ENCODE peak calls at places on chromosomes 7 and 10, in six cellular contexts. K is neuronal stem cell, L is H1, M is trophoblast cell, N is H9, G is IMR-90. H is an unnamed sample. For H3K4me1, the result is how much of the 10 kb centered on the place peaks cover.

GRCh38 chr10:26436848-26437247 is 1.3 kb upstream of the APBB1IP start:
- DNase-seq in K (no peak), L (no peak), M (no peak), N (no peak), G (no peak), H (no peak)

GRCh38 chr7:148058753-148059152 is 531.8 kb upstream of the C7orf33 start:
- DNase-seq in K (no peak), L (peak), M (no peak), N (no peak), G (no peak), H (no peak)

GRCh38 chr7:29748286-29749099 is 57.8 kb upstream of the WIPF3 start:
- DNase-seq in K (no peak), L (no peak), M (peak), N (no peak), G (peak), H (peak)

GRCh38 chr7:50321678-50322077 is 17.2 kb downstream of the IKZF1 start:
- DNase-seq in K (no peak), L (no peak), M (no peak), N (no peak), G (no peak), H (no peak)

GRCh38 chr7:99195867-99196266 is 12.0 kb downstream of the KPNA7 start:
- DNase-seq in K (no peak), L (no peak), M (no peak), N (no peak), G (no peak), H (no peak)

GRCh38 chr7:101947899-101948298 is 130.5 kb downstream of the CUX1 start:
- DNase-seq in K (no peak), L (no peak), M (no peak), N (no peak), G (no peak), H (peak)

GRCh38 chr7:110283056-110283455 is 807.9 kb upstream of the LRRN3 start:
- DNase-seq in K (no peak), L (no peak), M (no peak), N (no peak), G (no peak), H (no peak)

GRCh38 chr10:22599048-22599561 is 115.3 kb downstream of the PIP4K2A start:
- DNase-seq in K (no peak), L (no peak), M (peak), N (no peak), G (peak), H (peak)

GRCh38 chr10:60399343-60399742 is 9.7 kb upstream of the ANK3 start:
- DNase-seq in K (no peak), L (no peak), M (no peak), N (no peak), G (no peak), H (no peak)

GRCh38 chr7:110264288-110264687 is 826.6 kb upstream of the LRRN3 start:
- DNase-seq in K (no peak), L (no peak), M (no peak), N (no peak), G (no peak), H (no peak)

GRCh38 chr10:66639351-66639750 is 286.5 kb upstream of the LRRTM3 start:
- DNase-seq in K (no peak), L (no peak), M (no peak), N (no peak), G (peak), H (no peak)

GRCh38 chr10:97302088-97302791 is 9.8 kb upstream of the ARHGAP19 start:
- DNase-seq in K (no peak), L (no peak), M (no peak), N (no peak), G (no peak), H (no peak)

GRCh38 chr10:22229756-22230330 is 12.0 kb upstream of the EBLN1 start:
- DNase-seq in K (no peak), L (no peak), M (peak), N (no peak), G (no peak), H (peak)

GRCh38 chr7:29893351-29894005 is 87.2 kb downstream of the WIPF3 start:
- DNase-seq in K (no peak), L (no peak), M (no peak), N (no peak), G (no peak), H (no peak)

GRCh38 chr7:151795168-151795754 is 81.7 kb downstream of the PRKAG2 start:
- DNase-seq in K (no peak), L (no peak), M (peak), N (no peak), G (no peak), H (no peak)

GRCh38 chr7:24227603-24228359 is 56.2 kb upstream of the NPY start:
- DNase-seq in K (no peak), L (no peak), M (no peak), N (no peak), G (no peak), H (no peak)

GRCh38 chr7:33059635-33060034 is 2.9 kb downstream of the NT5C3A start:
- DNase-seq in K (no peak), L (no peak), M (no peak), N (no peak), G (no peak), H (no peak)
- H3K4me1 ChIP-seq in K (under half), L (under half), M (under half), N (under half), G (under half), H (under half)

GRCh38 chr7:131578602-131579001 is 22.2 kb upstream of the PODXL start:
- DNase-seq in K (no peak), L (no peak), M (no peak), N (no peak), G (no peak), H (no peak)

GRCh38 chr7:131586259-131586658 is 29.8 kb upstream of the PODXL start:
- DNase-seq in K (no peak), L (no peak), M (peak), N (no peak), G (no peak), H (no peak)

GRCh38 chr7:131586759-131587158 is 30.3 kb upstream of the PODXL start:
- DNase-seq in K (no peak), L (no peak), M (no peak), N (no peak), G (no peak), H (no peak)

GRCh38 chr7:131583430-131583829 is 27.0 kb upstream of the PODXL start:
- DNase-seq in K (no peak), L (no peak), M (no peak), N (no peak), G (no peak), H (no peak)

DNA sequence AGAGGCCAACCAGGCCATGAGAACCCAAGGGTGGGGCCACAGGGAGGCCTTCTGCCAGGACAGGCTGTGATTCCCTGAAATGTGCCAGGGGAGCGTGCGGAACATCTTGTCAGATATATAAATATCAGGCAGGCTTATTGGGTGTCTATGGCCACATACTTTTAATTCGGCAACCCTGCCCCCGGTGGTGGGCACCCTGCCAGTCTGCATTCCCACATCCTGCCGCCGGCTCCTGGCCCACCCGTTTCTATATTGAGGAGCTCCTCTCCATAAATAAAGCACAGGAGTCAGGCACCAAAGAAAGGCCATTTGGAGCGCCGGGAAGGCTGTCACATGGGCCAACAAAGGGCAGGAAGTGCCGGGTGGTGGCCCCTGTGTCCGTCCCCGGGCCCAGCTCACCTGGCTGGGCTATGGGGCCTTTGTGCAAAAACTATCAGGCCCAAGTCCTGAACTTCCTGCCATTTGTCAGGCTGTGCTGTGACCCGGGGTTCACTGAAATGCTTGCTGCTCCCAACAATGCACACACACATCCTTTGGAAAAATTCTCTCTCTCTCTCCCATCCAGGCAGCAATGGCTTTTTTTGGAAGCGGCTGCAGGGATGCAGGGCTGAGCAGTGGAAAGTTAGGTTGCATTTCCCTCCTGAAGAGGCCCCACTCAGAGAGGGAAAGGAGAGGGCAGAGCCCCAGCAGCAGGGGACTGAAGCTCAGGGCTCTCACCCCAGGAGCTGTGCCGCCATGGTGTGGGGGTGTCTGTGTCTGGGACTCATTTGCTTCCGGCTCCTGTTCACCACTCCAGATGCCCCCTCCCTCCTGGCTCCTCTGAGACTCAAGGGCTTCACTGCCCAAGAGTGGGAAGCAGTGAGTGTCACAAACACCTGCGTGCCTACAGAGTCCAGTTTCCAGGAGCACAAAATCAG is 25.1 kb upstream of the PODXL start:
- DNase-seq in K (no peak), L (no peak), M (no peak), N (peak), G (no peak), H (no peak)
- H2BK120ac ChIP-seq in K (peak), L (peak), M (no peak), N (no peak), G (no peak), H (no peak)

DNA sequence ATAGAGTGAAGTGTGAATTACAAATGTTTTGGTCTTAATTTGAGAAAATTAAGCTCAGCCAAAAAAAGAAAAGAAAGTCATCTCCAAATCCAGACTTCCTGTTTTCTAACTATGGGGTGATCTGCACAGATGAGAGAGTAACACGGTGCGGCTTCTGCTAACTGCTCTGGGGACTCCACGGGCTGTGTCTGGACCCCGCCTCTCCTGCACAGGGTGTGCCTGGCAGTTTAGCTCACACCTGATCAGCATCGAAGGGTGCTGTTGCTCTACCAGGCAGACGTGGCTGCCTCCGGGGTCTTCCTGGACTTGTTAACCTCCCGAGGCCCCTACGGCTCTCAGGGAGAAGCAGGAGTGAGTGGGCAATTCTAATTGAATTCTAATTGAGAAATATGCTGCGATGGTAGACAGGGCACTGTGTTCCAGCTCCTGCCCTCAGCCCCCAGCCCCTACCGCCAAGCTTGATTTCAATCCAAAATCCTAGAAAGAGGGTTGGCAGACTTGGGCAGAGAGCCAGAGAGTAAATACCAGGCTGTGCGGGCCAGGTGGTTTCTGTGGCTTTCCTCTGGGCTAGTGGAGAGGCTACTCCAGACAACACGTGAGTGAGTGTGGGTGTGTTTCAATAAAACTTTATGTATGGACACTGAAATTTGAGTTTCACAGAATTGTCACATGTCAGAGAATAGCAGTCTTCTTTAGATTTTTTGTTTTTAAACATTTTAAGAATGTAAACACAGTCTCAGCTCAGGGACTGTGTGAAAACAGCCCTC is 13.4 kb downstream of the SHH start:
- DNase-seq in K (no peak), L (no peak), M (no peak), N (no peak), G (no peak), H (no peak)
- H4K91ac ChIP-seq in K (no peak), L (no peak), M (no peak), N (no peak), G (no peak), H (no peak)

GRCh38 chr10:129621062-129621461 is 154.0 kb downstream of the MGMT start:
- DNase-seq in K (no peak), L (no peak), M (no peak), N (no peak), G (no peak), H (no peak)

GRCh38 chr10:129617768-129618167 is 150.7 kb downstream of the MGMT start:
- DNase-seq in K (no peak), L (no peak), M (no peak), N (no peak), G (no peak), H (no peak)

GRCh38 chr10:129622736-129623135 is 155.7 kb downstream of the MGMT start:
- DNase-seq in K (no peak), L (no peak), M (no peak), N (no peak), G (peak), H (peak)

GRCh38 chr10:129624526-129624925 is 157.5 kb downstream of the MGMT start:
- DNase-seq in K (no peak), L (no peak), M (no peak), N (no peak), G (no peak), H (no peak)

GRCh38 chr10:129621694-129622093 is 154.7 kb downstream of the MGMT start:
- DNase-seq in K (no peak), L (no peak), M (no peak), N (no peak), G (peak), H (no peak)
- H3K4me1 ChIP-seq in K (under half), L (under half), M (under half), N (under half), G (under half), H (under half)